ENCODE peak calls at places on chromosome 13, in five cellular contexts. One of them, this sample, is unnamed.

GRCh38 chr13:27120811-27121210 is 50.8 kb downstream of the USP12 start:
- DNase-seq in adrenal gland: no peak
- DNase-seq in AG04449: no peak
- DNase-seq in tibial artery: no peak
- DNase-seq in HFFc6: no peak
- DNase-seq in this sample: no peak

GRCh38 chr13:40168425-40169155 is 497.9 kb downstream of the FOXO1 start:
- DNase-seq in adrenal gland: no peak
- DNase-seq in AG04449: no peak
- DNase-seq in HFFc6: no peak
- DNase-seq in tibial artery: no peak
- DNase-seq in this sample: no peak

GRCh38 chr13:98482476-98483444 is 94.1 kb downstream of the STK24 start:
- DNase-seq in adrenal gland: peak; percentile 96
- DNase-seq in AG04449: no peak
- DNase-seq in tibial artery: peak; percentile 64
- DNase-seq in HFFc6: no peak
- DNase-seq in this sample: no peak

GRCh38 chr13:69641773-69642172 is 465.9 kb upstream of the ATXN8OS start:
- DNase-seq in AG04449: no peak
- DNase-seq in HFFc6: no peak
- DNase-seq in tibial artery: no peak
- DNase-seq in adrenal gland: no peak
- DNase-seq in this sample: no peak

GRCh38 chr13:71240906-71241305 is 626.1 kb downstream of the DACH1 start:
- DNase-seq in AG04449: no peak
- DNase-seq in tibial artery: no peak
- DNase-seq in adrenal gland: no peak
- DNase-seq in HFFc6: no peak
- DNase-seq in this sample: no peak

GRCh38 chr13:97388385-97388784 is 45.6 kb upstream of the RAP2A start:
- DNase-seq in AG04449: no peak
- DNase-seq in tibial artery: no peak
- DNase-seq in HFFc6: no peak
- DNase-seq in adrenal gland: no peak
- DNase-seq in this sample: no peak

GRCh38 chr13:39451301-39451700 is 151.7 kb downstream of the LHFPL6 start:
- DNase-seq in tibial artery: no peak
- DNase-seq in adrenal gland: no peak
- DNase-seq in HFFc6: no peak
- DNase-seq in AG04449: no peak
- DNase-seq in this sample: no peak

GRCh38 chr13:25171517-25172302 is at the start of gene AMER2:
- DNase-seq in HFFc6: no peak
- DNase-seq in AG04449: no peak
- DNase-seq in tibial artery: no peak
- DNase-seq in adrenal gland: peak; percentile 61
- DNase-seq in this sample: no peak

GRCh38 chr13:26062853-26063444 is 11.1 kb upstream of the SHISA2 start:
- DNase-seq in adrenal gland: peak; percentile 32
- DNase-seq in AG04449: no peak
- DNase-seq in tibial artery: no peak
- DNase-seq in HFFc6: peak; percentile 23
- DNase-seq in this sample: peak; percentile 37

GRCh38 chr13:33353210-33353609 is 67.7 kb upstream of the STARD13 start:
- DNase-seq in adrenal gland: peak; percentile 68
- DNase-seq in AG04449: no peak
- DNase-seq in HFFc6: no peak
- DNase-seq in tibial artery: peak; percentile 84
- DNase-seq in this sample: no peak

GRCh38 chr13:105904034-105904742 is 631.3 kb downstream of the EFNB2 start:
- DNase-seq in tibial artery: no peak
- DNase-seq in HFFc6: no peak
- DNase-seq in AG04449: no peak
- DNase-seq in adrenal gland: no peak
- DNase-seq in this sample: no peak

GRCh38 chr13:46490129-46490528 is 62.8 kb upstream of the LRCH1 start:
- DNase-seq in AG04449: no peak
- DNase-seq in adrenal gland: no peak
- DNase-seq in HFFc6: no peak
- DNase-seq in tibial artery: no peak
- DNase-seq in this sample: no peak

GRCh38 chr13:52414963-52415362 is 9.0 kb upstream of the THSD1 start:
- DNase-seq in HFFc6: peak; percentile 33
- DNase-seq in adrenal gland: no peak
- DNase-seq in AG04449: peak; percentile 23
- DNase-seq in tibial artery: no peak
- DNase-seq in this sample: no peak

GRCh38 chr13:79782541-79783216 is 301.7 kb downstream of the NDFIP2 start:
- DNase-seq in AG04449: no peak
- DNase-seq in HFFc6: no peak
- DNase-seq in tibial artery: no peak
- DNase-seq in adrenal gland: peak; percentile 22
- DNase-seq in this sample: peak; percentile 30

GRCh38 chr13:73849292-73849691 is 284.9 kb downstream of the KLF12 start:
- DNase-seq in tibial artery: no peak
- DNase-seq in HFFc6: peak; percentile 55
- DNase-seq in AG04449: no peak
- DNase-seq in adrenal gland: no peak
- DNase-seq in this sample: no peak
- TF ChIP-seq CTCF in tibial artery: peak; percentile 25
- TF ChIP-seq CTCF in HFFc6: peak; percentile 75
- TF ChIP-seq CTCF in AG04449: peak; percentile 36
- TF ChIP-seq CTCF in adrenal gland: no peak
- TF ChIP-seq CTCF in this sample: no peak

GRCh38 chr13:48155850-48156249 is 60.9 kb upstream of the MED4 start:
- DNase-seq in AG04449: no peak
- DNase-seq in HFFc6: peak; percentile 25
- DNase-seq in adrenal gland: no peak
- DNase-seq in tibial artery: no peak
- DNase-seq in this sample: no peak
- TF ChIP-seq CTCF in AG04449: no peak
- TF ChIP-seq CTCF in HFFc6: no peak
- TF ChIP-seq CTCF in adrenal gland: no peak
- TF ChIP-seq CTCF in tibial artery: no peak
- TF ChIP-seq CTCF in this sample: no peak

DNA sequence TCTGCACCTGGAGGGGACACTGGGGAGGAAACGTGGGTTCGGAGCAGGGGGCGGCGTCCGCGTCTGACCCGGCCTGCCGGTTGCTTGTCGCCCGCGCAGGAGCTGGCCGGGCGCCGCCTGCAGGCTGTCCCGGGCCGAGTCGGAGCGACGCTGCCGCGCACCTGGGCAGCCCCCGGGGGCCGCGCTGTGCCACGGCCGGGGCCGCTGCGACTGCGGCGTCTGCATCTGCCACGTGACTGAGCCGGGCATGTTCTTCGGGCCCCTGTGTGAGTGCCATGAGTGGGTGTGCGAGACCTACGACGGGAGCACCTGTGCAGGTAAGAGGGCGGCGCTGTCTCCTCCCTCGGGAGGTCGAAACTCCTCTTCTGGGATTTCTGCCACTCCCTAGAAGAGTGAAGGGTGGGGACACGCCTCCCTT is 1.3 kb downstream of the ITGBL1 start:
- DNase-seq in HFFc6: no peak
- DNase-seq in tibial artery: no peak
- DNase-seq in AG04449: no peak
- DNase-seq in adrenal gland: peak; percentile 13
- DNase-seq in this sample: no peak
- TF ChIP-seq CTCF in HFFc6: peak; percentile 76
- TF ChIP-seq CTCF in tibial artery: peak; percentile 35
- TF ChIP-seq CTCF in AG04449: peak; percentile 48
- TF ChIP-seq CTCF in adrenal gland: no peak
- TF ChIP-seq CTCF in this sample: no peak

DNA sequence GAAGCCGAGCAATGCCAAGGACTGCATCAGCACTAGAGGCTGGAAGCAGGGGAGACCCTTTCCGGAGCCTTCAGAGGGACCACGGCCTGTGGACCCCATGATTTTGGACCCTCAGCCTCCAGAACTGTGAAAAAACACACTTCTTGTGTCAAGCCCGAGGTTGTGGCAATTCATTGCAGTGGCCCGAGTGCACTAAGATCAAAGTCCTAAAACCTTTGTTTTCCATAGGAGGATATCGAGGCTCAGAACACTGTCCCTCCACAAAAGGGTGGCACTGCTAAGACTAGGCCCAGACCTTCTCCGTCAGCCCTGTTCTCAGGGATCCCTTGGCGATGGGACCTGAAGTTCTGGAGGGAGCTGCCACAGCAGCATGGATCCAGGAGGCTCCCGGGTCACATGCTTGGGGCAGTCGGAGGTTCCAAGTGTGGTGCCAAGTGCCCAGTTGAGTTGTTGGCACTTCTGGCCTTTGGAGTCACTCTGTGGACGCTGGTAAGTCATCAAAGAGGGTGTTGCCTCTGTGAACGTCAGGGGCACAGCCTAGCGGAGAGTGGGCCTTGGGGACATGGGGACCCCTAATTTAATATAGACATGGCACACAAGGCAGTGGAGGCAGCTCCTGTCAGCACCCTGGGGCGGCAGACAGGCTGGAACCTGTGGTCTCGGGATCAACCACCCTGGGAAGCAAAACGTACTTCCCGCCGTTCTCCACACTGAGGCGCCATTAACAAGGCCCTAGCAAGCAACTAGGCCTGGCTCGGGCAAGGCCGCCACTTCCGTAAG is 199.2 kb downstream of the COL4A1 start:
- DNase-seq in HFFc6: no peak
- DNase-seq in AG04449: no peak
- DNase-seq in adrenal gland: no peak
- DNase-seq in tibial artery: no peak
- DNase-seq in this sample: no peak
- TF ChIP-seq CTCF in HFFc6: peak; percentile 53
- TF ChIP-seq CTCF in AG04449: no peak
- TF ChIP-seq CTCF in adrenal gland: no peak
- TF ChIP-seq CTCF in tibial artery: peak; percentile 14
- TF ChIP-seq CTCF in this sample: no peak